ENCODE peak calls at places on chromosomes 11 and 22, in five cellular contexts. B is activated CD4-positive, alpha-beta T cell treated with anti-CD3 and anti-CD28 coated beads for 36 hours; Y is HCEC 1CT; W is stimulated activated CD8-positive, alpha-beta memory T cell treated with anti-CD3 and anti-CD28 coated beads, Interleukin-15, amount 100 ng/mL, for 4 hours; T is coronary artery. K is an unnamed sample.

GRCh38 chr11:17579451-17579850 is 32.4 kb downstream of the OTOG start:
- DNase-seq in Y (no peak), T (peak; percentile 64), B (no peak), W (no peak), K (no peak)

GRCh38 chr22:45424241-45424731 is 10.8 kb downstream of the RIBC2 start:
- DNase-seq in T (peak; percentile 70), Y (no peak), B (no peak), W (no peak), K (no peak)

GRCh38 chr11:114095899-114096298 is 36.4 kb downstream of the ZBTB16 start:
- DNase-seq in W (no peak), B (no peak), T (no peak), Y (no peak), K (no peak)

GRCh38 chr22:37069319-37069718 is 17.8 kb downstream of the KCTD17 start:
- DNase-seq in B (no peak), Y (no peak), W (no peak), T (no peak), K (no peak)

GRCh38 chr11:112227002-112227401 is 774 bp downstream of the PTS start:
- DNase-seq in B (no peak), W (no peak), T (no peak), Y (peak; percentile 17), K (no peak)

GRCh38 chr22:42919199-42919598 is 62.1 kb upstream of the ARFGAP3 start:
- DNase-seq in W (no peak), B (peak; percentile 20), T (no peak), Y (peak; percentile 28), K (peak; percentile 44)

GRCh38 chr11:122668562-122669090 is 13.1 kb downstream of the UBASH3B start:
- DNase-seq in T (no peak), W (no peak), B (no peak), Y (peak; percentile 91), K (no peak)

GRCh38 chr11:67667490-67668190 is 6.8 kb downstream of the ALDH3B2 start:
- DNase-seq in B (no peak), Y (no peak), W (no peak), T (no peak), K (no peak)

GRCh38 chr11:73889019-73889418 is 12.2 kb downstream of the PAAF1 start:
- DNase-seq in B (peak; percentile 13), T (no peak), W (no peak), Y (peak; percentile 7), K (no peak)

GRCh38 chr22:38852522-38852921 is 8.7 kb upstream of the NPTXR start:
- DNase-seq in Y (no peak), W (no peak), B (no peak), T (no peak), K (no peak)

GRCh38 chr22:46674367-46674781 is 54.2 kb downstream of the GRAMD4 start:
- DNase-seq in T (no peak), B (peak; percentile 99), W (peak; percentile 97), Y (no peak), K (no peak)

GRCh38 chr22:19930537-19931486 is 10.8 kb upstream of the COMT start:
- DNase-seq in Y (no peak), B (peak; percentile 22), T (no peak), W (no peak), K (no peak)

GRCh38 chr11:1589996-1590395 is 4.9 kb upstream of the KRTAP5-1 start:
- DNase-seq in Y (no peak), B (no peak), W (no peak), T (no peak), K (no peak)

K was measured in WERI-Rb-1.